ENCODE peak calls at places on chromosome 5, in five cellular contexts. V, E, T, F and K are unnamed samples. For H3K4me1, the result is how much of the 10 kb centered on the place peaks cover.

GRCh38 chr5:14767942-14768837 is 103.4 kb downstream of the ANKH start:
- DNase-seq in V (no peak), E (peak), T (no peak), F (no peak), K (no peak)

GRCh38 chr5:169637856-169638190 is 748 bp downstream of the DOCK2 start:
- DNase-seq in V (peak), E (no peak), T (no peak), F (no peak), K (no peak)

GRCh38 chr5:54254482-54255198 is 55.7 kb downstream of the ARL15 start:
- DNase-seq in V (no peak), E (peak), T (no peak), F (peak), K (no peak)

GRCh38 chr5:144913661-144914060 is 743.0 kb downstream of the KCTD16 start:
- DNase-seq in V (no peak), E (no peak), T (no peak), F (no peak), K (no peak)

GRCh38 chr5:169904568-169904967 is 75.7 kb downstream of the INSYN2B start:
- DNase-seq in V (no peak), E (no peak), T (no peak), F (peak), K (no peak)

GRCh38 chr5:54529565-54529964 is 12.0 kb downstream of the SNX18 start:
- DNase-seq in V (no peak), E (no peak), T (no peak), F (peak), K (no peak)

GRCh38 chr5:2732004-2732403 is 19.5 kb downstream of the IRX2 start:
- DNase-seq in V (no peak), E (no peak), T (no peak), F (no peak), K (no peak)

GRCh38 chr5:131328536-131329186 is 64.8 kb downstream of the CDC42SE2 start:
- DNase-seq in V (no peak), E (peak), T (no peak), F (peak), K (no peak)

GRCh38 chr5:139016186-139016585 is 141.1 kb upstream of the LRRTM2 start:
- DNase-seq in V (no peak), E (no peak), T (no peak), F (peak), K (no peak)

GRCh38 chr5:55234171-55234700 is 828 bp upstream of the CCNO start:
- DNase-seq in V (no peak), E (peak), T (no peak), F (peak), K (peak)

GRCh38 chr5:37840036-37840909 is at the start of gene GDNF:
- DNase-seq in V (no peak), E (peak), T (no peak), F (peak), K (peak)

GRCh38 chr5:107633171-107633901 is 37.4 kb downstream of the EFNA5 start:
- DNase-seq in V (no peak), E (no peak), T (no peak), F (peak), K (no peak)

GRCh38 chr5:111386832-111387162 is 125.5 kb downstream of the STARD4 start:
- DNase-seq in V (no peak), E (no peak), T (no peak), F (no peak), K (no peak)

GRCh38 chr5:30540150-30540549 is 653.3 kb upstream of the CDH6 start:
- DNase-seq in V (no peak), E (no peak), T (no peak), F (no peak), K (peak)

GRCh38 chr5:149594206-149594895 is 13.1 kb downstream of the ARHGEF37 start:
- DNase-seq in V (no peak), E (no peak), T (no peak), F (no peak), K (no peak)

GRCh38 chr5:23820764-23821471 is 313.5 kb downstream of the PRDM9 start:
- DNase-seq in V (no peak), E (peak), T (no peak), F (peak), K (no peak)

GRCh38 chr5:133818031-133818431 is 150.4 kb downstream of the C5orf15 start:
- DNase-seq in V (no peak), E (peak), T (no peak), F (peak), K (no peak)

GRCh38 chr5:95838001-95838520 is 15.5 kb upstream of the GLRX start:
- DNase-seq in V (no peak), E (no peak), T (no peak), F (no peak), K (no peak)

GRCh38 chr5:111774525-111774924 is 17.5 kb upstream of the NREP start:
- DNase-seq in V (no peak), E (no peak), T (no peak), F (peak), K (no peak)

GRCh38 chr5:1718669-1719068 is 81.0 kb downstream of the MRPL36 start:
- DNase-seq in V (no peak), E (peak), T (no peak), F (no peak), K (no peak)

GRCh38 chr5:178671745-178672144 is 44.9 kb upstream of the CLK4 start:
- DNase-seq in V (no peak), E (no peak), T (no peak), F (no peak), K (no peak)

GRCh38 chr5:73796164-73797141 is 170.5 kb downstream of the ARHGEF28 start:
- DNase-seq in V (no peak), E (peak), T (peak), F (peak), K (no peak)

GRCh38 chr5:39934830-39935229 is 510.1 kb upstream of the DAB2 start:
- DNase-seq in V (no peak), E (no peak), T (no peak), F (no peak), K (no peak)

GRCh38 chr5:103232393-103232999 is 26.1 kb upstream of the MACIR start:
- DNase-seq in V (no peak), E (peak), T (no peak), F (peak), K (peak)

GRCh38 chr5:88876714-88877113 is 6.3 kb downstream of the MEF2C start:
- DNase-seq in V (no peak), E (no peak), T (no peak), F (no peak), K (no peak)
- H3K27ac ChIP-seq in V (no peak), E (no peak), T (peak), F (peak), K (no peak)

GRCh38 chr5:35600591-35600990 is 17.1 kb upstream of the SPEF2 start:
- DNase-seq in V (no peak), E (no peak), T (no peak), F (no peak), K (no peak)
- TF ChIP-seq CTCF in V (no peak), E (no peak), T (no peak), F (no peak), K (no peak)

GRCh38 chr5:179814090-179814489 is 6.6 kb upstream of the SQSTM1 start:
- DNase-seq in V (no peak), E (no peak), T (no peak), F (no peak), K (no peak)

GRCh38 chr5:179812997-179813607 is 6.4 kb upstream of the MGAT4B start:
- DNase-seq in V (no peak), E (no peak), T (no peak), F (no peak), K (no peak)

GRCh38 chr5:179816401-179817070 is 4.2 kb upstream of the SQSTM1 start:
- DNase-seq in V (peak), E (no peak), T (peak), F (no peak), K (peak)

GRCh38 chr5:179817071-179817840 is 3.4 kb upstream of the SQSTM1 start:
- DNase-seq in V (peak), E (no peak), T (peak), F (no peak), K (peak)

DNA sequence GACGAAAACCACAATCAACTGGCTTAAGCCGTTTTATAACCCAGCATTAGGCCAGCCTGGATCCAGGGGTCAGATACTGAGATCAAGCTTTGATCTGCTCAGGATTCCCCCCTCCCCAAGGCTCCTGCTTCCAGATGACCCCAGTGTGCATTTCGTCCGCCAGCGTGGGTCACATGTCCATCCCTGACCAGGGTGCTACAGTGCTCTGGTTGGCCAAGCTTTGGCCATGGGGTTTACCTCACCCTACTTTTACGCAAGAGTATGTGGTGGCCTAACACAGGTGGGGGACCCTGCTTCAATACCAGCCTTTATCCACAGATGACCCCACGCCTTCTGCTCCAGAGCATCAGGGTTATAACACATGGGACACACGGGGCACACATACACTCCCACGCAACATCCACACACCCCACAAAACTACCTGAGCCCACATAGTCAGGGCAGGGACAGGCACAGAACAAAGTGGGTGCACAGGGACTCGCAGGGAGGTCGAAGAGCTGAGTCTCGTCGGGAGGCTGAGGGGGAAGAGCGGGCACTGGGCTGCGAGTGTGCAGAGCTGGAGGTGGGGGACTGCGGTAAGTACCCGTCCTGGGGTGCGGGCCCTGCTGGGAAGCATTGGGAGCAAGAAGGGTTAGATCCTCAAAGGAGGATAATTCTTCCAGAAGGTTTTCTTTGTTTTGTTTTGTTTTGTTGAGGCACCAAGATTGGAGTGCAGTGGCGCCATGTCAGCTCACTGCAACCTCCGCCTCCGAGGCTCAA is 5.0 kb upstream of the SQSTM1 start:
- DNase-seq in V (no peak), E (no peak), T (no peak), F (no peak), K (no peak)
- H3K4me1 ChIP-seq in V (under half), E (under half), T (under half), F (under half), K (under half)

DNA sequence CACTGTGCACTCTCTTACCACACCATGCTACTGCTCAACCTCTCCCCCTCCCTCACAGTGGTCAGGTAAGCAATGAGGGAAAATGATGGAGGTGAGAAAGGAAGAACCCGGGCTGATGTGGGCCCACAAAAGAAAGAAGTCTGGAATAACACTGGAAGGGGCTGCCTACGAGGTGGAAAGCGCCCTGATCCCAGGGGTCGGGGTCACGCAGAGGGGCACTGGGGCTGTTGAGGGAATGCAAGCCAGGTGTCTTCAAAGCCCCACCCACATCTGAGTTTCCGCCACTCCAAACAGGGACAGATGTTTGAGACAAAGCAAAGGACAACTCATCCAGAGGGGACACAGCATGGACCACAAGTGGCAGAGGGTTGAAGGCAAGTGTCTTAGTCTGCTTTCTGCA is 4.2 kb downstream of the TNIP1 start:
- DNase-seq in V (peak), E (no peak), T (no peak), F (no peak), K (no peak)
- H3K27ac ChIP-seq in V (peak), E (peak), T (no peak), F (no peak), K (no peak)

DNA sequence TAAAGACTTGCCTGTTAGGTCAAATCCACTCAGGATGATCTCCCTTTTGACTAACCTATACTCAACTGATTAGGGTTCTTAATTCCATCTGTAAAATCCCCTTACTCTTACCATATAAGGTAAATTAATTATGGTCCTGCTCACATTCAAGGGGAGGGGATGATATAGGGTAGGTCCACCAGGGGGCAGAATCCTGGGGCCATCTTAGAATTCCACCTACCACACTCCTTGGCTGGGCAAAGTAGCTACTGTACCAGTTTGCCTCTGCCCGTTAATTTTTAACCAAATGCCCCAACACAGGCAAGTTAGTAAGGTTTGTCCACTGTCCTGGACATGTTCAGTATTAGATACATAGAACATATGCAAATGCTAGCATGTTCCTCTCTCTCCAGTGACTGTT is 262.4 kb downstream of the SEMA5A start:
- DNase-seq in V (no peak), E (no peak), T (no peak), F (no peak), K (no peak)
- TF ChIP-seq CTCF in V (no peak), E (no peak), T (no peak), F (no peak), K (no peak)